ENCODE peak calls at places on chromosomes 12 and 14, in six cellular contexts. F is stomach; J is GM23248; X is CD8-positive, alpha-beta memory T cell; P is SJSA1; M is breast epithelium. S is an unnamed sample. For H3K4me1, the result is how much of the 10 kb centered on the place peaks cover.

GRCh38 chr12:127150028-127150427 is 1116.9 kb upstream of the TMEM132C start:
- DNase-seq in J (no peak), M (no peak), F (no peak), X (no peak), P (no peak), S (no peak)

GRCh38 chr12:57490126-57490525 is 2.3 kb downstream of the MARS1 start:
- DNase-seq in M (no peak), J (no peak), P (no peak), F (no peak), X (no peak), S (no peak)

GRCh38 chr12:20455001-20455706 is 86.8 kb downstream of the PDE3A start:
- DNase-seq in F (no peak), J (peak), X (no peak), P (peak), M (no peak), S (no peak)

GRCh38 chr12:11718768-11719253 is 69.3 kb downstream of the ETV6 start:
- DNase-seq in F (no peak), P (peak), M (no peak), J (peak), X (no peak), S (no peak)

GRCh38 chr12:69415471-69416275 is 54.5 kb upstream of the FRS2 start:
- DNase-seq in M (peak), F (peak), J (peak), P (peak), X (no peak), S (peak)

GRCh38 chr14:35534884-35535793 is 1.2 kb downstream of the INSM2 start:
- DNase-seq in M (no peak), P (peak), J (peak), F (peak), X (peak), S (no peak)

GRCh38 chr14:71231521-71232393 is 324.5 kb downstream of the PCNX1 start:
- DNase-seq in X (no peak), M (no peak), F (no peak), P (no peak), J (no peak), S (no peak)

GRCh38 chr14:60250318-60251035 is 1.5 kb downstream of the PPM1A start:
- DNase-seq in P (no peak), X (no peak), M (no peak), F (no peak), J (peak), S (no peak)

GRCh38 chr14:33432407-33433023 is 493.8 kb downstream of the NPAS3 start:
- DNase-seq in J (peak), F (no peak), P (no peak), X (no peak), M (no peak), S (no peak)

GRCh38 chr12:104230304-104230703 is 14.7 kb downstream of the TXNRD1 start:
- DNase-seq in P (no peak), J (no peak), F (no peak), M (no peak), X (no peak), S (no peak)

GRCh38 chr12:110135012-110135411 is 10.9 kb downstream of the IFT81 start:
- DNase-seq in M (no peak), F (no peak), J (peak), P (no peak), X (no peak), S (no peak)

GRCh38 chr12:100826323-100826722 is 31.7 kb downstream of the ANO4 start:
- DNase-seq in X (no peak), M (no peak), P (peak), J (peak), F (peak), S (peak)

GRCh38 chr12:52521581-52522266 is 1.5 kb upstream of the KRT5 start:
- DNase-seq in J (peak), P (no peak), F (no peak), M (peak), X (no peak), S (no peak)

GRCh38 chr12:96623155-96623554 is 133.8 kb downstream of the CFAP54 start:
- DNase-seq in P (no peak), X (no peak), F (no peak), M (no peak), J (no peak), S (no peak)

GRCh38 chr14:78595797-78596196 is 425.6 kb downstream of the NRXN3 start:
- DNase-seq in P (no peak), M (no peak), F (no peak), J (peak), X (no peak), S (no peak)

GRCh38 chr12:127235771-127236170 is 1031.2 kb upstream of the TMEM132C start:
- DNase-seq in X (no peak), J (no peak), P (no peak), M (no peak), F (no peak), S (no peak)

GRCh38 chr14:89284368-89285058 is 132.5 kb downstream of the FOXN3 start:
- DNase-seq in P (no peak), J (peak), M (no peak), F (peak), X (no peak), S (no peak)

GRCh38 chr12:31018106-31018890 is 55.4 kb upstream of the DDX11 start:
- DNase-seq in X (no peak), M (no peak), P (no peak), F (no peak), J (no peak), S (no peak)

GRCh38 chr14:59897757-59898383 is 22.1 kb upstream of the LRRC9 start:
- DNase-seq in P (no peak), X (no peak), F (peak), M (no peak), J (peak), S (no peak)

GRCh38 chr12:111330800-111331752 is 37.8 kb downstream of the PHETA1 start:
- DNase-seq in X (no peak), J (peak), F (no peak), M (no peak), P (peak), S (no peak)

GRCh38 chr12:75560167-75560566 is 48.8 kb upstream of the KRR1 start:
- DNase-seq in X (no peak), F (no peak), P (no peak), J (peak), M (no peak), S (no peak)

GRCh38 chr14:68683326-68683725 is 109.5 kb downstream of the ZFP36L1 start:
- DNase-seq in M (no peak), F (no peak), J (peak), P (no peak), X (no peak), S (no peak)

GRCh38 chr12:94261119-94261518 is 112.7 kb downstream of the PLXNC1 start:
- DNase-seq in P (no peak), J (no peak), X (no peak), F (no peak), M (no peak), S (no peak)

GRCh38 chr12:65977384-65977783 is 153.1 kb downstream of the HMGA2 start:
- DNase-seq in X (no peak), P (peak), M (no peak), F (no peak), J (no peak), S (no peak)

GRCh38 chr12:112900298-112901145 is 6.2 kb upstream of the OAS1 start:
- DNase-seq in P (peak), M (peak), X (peak), J (peak), F (peak), S (no peak)

GRCh38 chr12:69240625-69240984 is 1.2 kb downstream of the CPSF6 start:
- DNase-seq in J (peak), M (no peak), F (no peak), X (peak), P (no peak), S (no peak)

DNA sequence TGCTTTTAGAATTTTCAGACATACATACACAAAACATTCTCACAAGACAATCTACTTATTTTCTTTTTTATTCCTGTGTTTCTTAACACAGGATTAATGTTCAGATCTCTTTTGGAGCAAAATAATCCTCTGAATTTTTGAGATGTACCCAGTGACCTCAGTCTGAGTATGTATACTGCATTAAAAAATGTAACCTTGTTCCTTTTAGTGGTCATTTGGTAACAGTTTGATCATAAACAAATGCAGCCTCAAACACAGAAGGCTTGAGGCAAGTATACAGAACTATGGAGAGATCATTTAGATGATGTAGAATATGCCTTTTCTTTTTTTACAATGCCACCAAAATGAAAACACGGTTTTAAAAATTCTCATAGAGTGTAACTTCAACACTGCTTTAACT is 9.7 kb downstream of the HIF1A start:
- DNase-seq in M (no peak), X (no peak), F (no peak), J (peak), P (no peak), S (no peak)
- H3K4me1 ChIP-seq in M (under half), X (under half), F (half or more), J (under half), P (under half), S (under half)

GRCh38 chr14:64329149-64329548 is 35.0 kb upstream of the ESR2 start:
- DNase-seq in F (no peak), M (no peak), X (no peak), J (no peak), P (no peak), S (no peak)

DNA sequence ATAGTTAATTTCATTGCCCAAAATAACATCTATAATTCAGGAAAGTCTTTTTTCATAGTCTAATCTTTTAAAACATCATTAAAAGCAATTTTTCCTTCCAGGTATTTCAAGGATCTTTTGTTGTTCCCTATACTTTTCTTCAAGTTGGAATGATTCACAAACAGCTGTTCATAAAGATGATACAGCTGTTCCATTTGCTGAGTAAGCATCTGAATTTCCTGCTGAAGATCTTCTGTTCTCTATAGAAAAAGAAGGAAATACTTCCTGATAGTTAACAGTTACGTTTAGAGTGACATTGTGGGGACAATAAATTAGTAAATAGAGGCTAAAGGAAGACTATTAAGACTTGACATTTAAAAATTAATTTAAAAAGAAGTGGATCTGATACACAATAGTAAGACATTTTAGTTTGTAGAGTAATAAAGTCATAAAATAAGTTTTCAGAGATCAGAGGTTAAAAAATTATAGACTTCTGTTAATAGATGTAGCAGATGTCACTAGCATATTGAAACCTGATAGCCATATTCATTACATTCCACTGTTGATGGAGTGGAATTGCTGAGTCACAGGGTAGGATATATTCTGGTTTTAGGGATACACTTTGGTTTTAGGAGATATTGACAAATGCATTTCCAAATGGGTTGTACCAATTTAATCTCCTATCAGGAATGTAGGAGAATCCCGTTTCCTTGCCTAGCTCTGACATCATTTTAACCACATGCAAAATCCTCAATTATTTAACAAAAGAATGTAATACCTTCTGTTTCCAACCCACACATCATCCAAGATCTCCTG is 30.5 kb upstream of the ESR2 start:
- DNase-seq in M (no peak), P (no peak), F (no peak), X (no peak), J (peak), S (no peak)
- H3K4me3 ChIP-seq in M (no peak), P (no peak), F (no peak), X (no peak), J (no peak), S (no peak)

GRCh38 chr12:27616356-27617150 is 79.7 kb upstream of the REP15 start:
- DNase-seq in J (peak), P (peak), F (no peak), X (no peak), M (no peak), S (no peak)
- H3K4me1 ChIP-seq in J (half or more), P (half or more), F (half or more), X (under half), M (under half), S (under half)

DNA sequence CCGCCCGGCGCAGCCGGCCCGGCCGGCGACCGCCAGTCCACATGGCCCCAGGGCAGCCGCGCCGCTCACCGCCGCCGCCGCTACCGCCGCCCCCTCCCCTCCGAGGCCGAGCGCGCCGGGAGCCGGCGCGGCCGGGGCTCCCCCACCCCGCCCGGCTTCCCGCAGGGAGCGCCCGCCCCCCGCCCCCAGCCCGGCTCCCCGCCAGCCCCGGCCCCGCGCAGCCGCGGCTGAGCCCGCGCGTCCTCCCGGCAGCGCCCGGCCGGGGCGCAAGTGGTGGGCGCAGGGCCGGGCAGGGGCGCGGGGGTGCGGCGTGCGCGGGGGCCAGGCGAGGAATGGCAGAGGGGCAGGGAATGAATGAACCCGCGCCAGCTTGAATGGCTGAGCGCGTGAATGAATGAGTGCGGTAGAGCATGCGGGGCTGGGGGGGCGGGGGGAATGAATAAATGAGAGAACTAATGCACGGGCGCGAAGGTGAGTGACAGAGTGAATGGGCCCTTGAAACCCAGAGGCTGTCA is at the start of gene BEGAIN:
- DNase-seq in X (no peak), M (no peak), J (no peak), F (no peak), P (no peak), S (no peak)
- H3K4me3 ChIP-seq in X (peak), M (peak), J (peak), F (peak), P (peak), S (peak)

GRCh38 chr12:10174986-10175614 is 3.2 kb upstream of the OLR1 start:
- DNase-seq in P (no peak), F (no peak), M (no peak), J (no peak), X (no peak), S (no peak)

GRCh38 chr12:10178766-10179165 is at the start of gene TMEM52B:
- DNase-seq in J (no peak), X (no peak), M (no peak), F (no peak), P (no peak), S (no peak)

GRCh38 chr12:10171954-10172353 is at the start of gene OLR1:
- DNase-seq in P (no peak), J (peak), M (no peak), F (no peak), X (no peak), S (no peak)

GRCh38 chr12:10179871-10180270 is 1.0 kb downstream of the TMEM52B start:
- DNase-seq in J (peak), X (no peak), M (no peak), P (peak), F (no peak), S (no peak)

GRCh38 chr12:10175849-10176641 is 2.8 kb upstream of the TMEM52B start:
- DNase-seq in P (no peak), J (no peak), M (peak), X (no peak), F (no peak), S (no peak)
- H3K4me1 ChIP-seq in P (under half), J (under half), M (under half), X (under half), F (under half), S (under half)

GRCh38 chr14:70189678-70190077 is 927 bp upstream of the SLC8A3 start:
- DNase-seq in F (no peak), J (no peak), X (no peak), P (no peak), M (no peak), S (no peak)
- H3K4me3 ChIP-seq in F (no peak), J (no peak), X (no peak), P (peak), M (no peak), S (no peak)

GRCh38 chr12:108581311-108582227 is 16.3 kb downstream of the TMEM119 start:
- DNase-seq in P (no peak), X (no peak), J (no peak), M (no peak), F (no peak), S (no peak)
- H3K4me1 ChIP-seq in P (under half), X (under half), J (under half), M (under half), F (under half), S (under half)